ENCODE peak calls at places on chromosomes 4 and X, in seven cellular contexts. One of them, this sample, is unnamed.

GRCh38 chr4:55547461-55547770 is 707 bp upstream of the CLOCK start:
- DNase-seq in right lobe of liver: no peak
- DNase-seq in A549: no peak
- DNase-seq in ovary: no peak
- DNase-seq in upper lobe of left lung: peak; percentile 29
- DNase-seq in gastrocnemius medialis: peak; percentile 5
- DNase-seq in transverse colon: no peak
- DNase-seq in this sample: peak; percentile 26

GRCh38 chrX:7107968-7108480 is 39.5 kb upstream of the STS start:
- DNase-seq in right lobe of liver: peak; percentile 54
- DNase-seq in A549: no peak
- DNase-seq in ovary: no peak
- DNase-seq in upper lobe of left lung: no peak
- DNase-seq in gastrocnemius medialis: no peak
- DNase-seq in transverse colon: no peak
- DNase-seq in this sample: no peak

GRCh38 chrX:69919749-69920148 is 130.0 kb downstream of the AWAT2 start:
- DNase-seq in right lobe of liver: no peak
- DNase-seq in A549: no peak
- DNase-seq in ovary: no peak
- DNase-seq in upper lobe of left lung: no peak
- DNase-seq in gastrocnemius medialis: no peak
- DNase-seq in transverse colon: no peak
- DNase-seq in this sample: no peak

GRCh38 chrX:108139303-108139702 is 47.7 kb downstream of the ATG4A start:
- DNase-seq in right lobe of liver: no peak
- DNase-seq in A549: no peak
- DNase-seq in ovary: no peak
- DNase-seq in upper lobe of left lung: no peak
- DNase-seq in gastrocnemius medialis: no peak
- DNase-seq in transverse colon: no peak
- DNase-seq in this sample: no peak

GRCh38 chr4:108830509-108831244 is 67.8 kb upstream of the ETNPPL start:
- DNase-seq in right lobe of liver: no peak
- DNase-seq in A549: no peak
- DNase-seq in ovary: no peak
- DNase-seq in upper lobe of left lung: no peak
- DNase-seq in gastrocnemius medialis: peak; percentile 35
- DNase-seq in transverse colon: peak; percentile 39
- DNase-seq in this sample: peak; percentile 21

GRCh38 chr4:6198768-6199343 is 1.5 kb downstream of the JAKMIP1 start:
- DNase-seq in right lobe of liver: no peak
- DNase-seq in A549: peak; percentile 9
- DNase-seq in ovary: peak; percentile 40
- DNase-seq in upper lobe of left lung: peak; percentile 77
- DNase-seq in gastrocnemius medialis: no peak
- DNase-seq in transverse colon: no peak
- DNase-seq in this sample: no peak

GRCh38 chr4:48375651-48376291 is 34.4 kb downstream of the SLAIN2 start:
- DNase-seq in right lobe of liver: peak; percentile 53
- DNase-seq in A549: peak; percentile 72
- DNase-seq in ovary: no peak
- DNase-seq in upper lobe of left lung: no peak
- DNase-seq in gastrocnemius medialis: peak; percentile 5
- DNase-seq in transverse colon: peak; percentile 71
- DNase-seq in this sample: peak; percentile 55

GRCh38 chr4:74794341-74794801 is at the start of gene BTC:
- DNase-seq in right lobe of liver: peak; percentile 83
- DNase-seq in A549: peak; percentile 69
- DNase-seq in ovary: peak; percentile 21
- DNase-seq in upper lobe of left lung: peak; percentile 87
- DNase-seq in gastrocnemius medialis: no peak
- DNase-seq in transverse colon: peak; percentile 76
- DNase-seq in this sample: peak; percentile 18

GRCh38 chr4:6999172-7000086 is 43.7 kb upstream of the TADA2B start:
- DNase-seq in right lobe of liver: no peak
- DNase-seq in A549: peak; percentile 22
- DNase-seq in ovary: no peak
- DNase-seq in upper lobe of left lung: no peak
- DNase-seq in gastrocnemius medialis: no peak
- DNase-seq in transverse colon: no peak
- DNase-seq in this sample: no peak

GRCh38 chr4:5905714-5906113 is 12.8 kb upstream of the CRMP1 start:
- DNase-seq in right lobe of liver: no peak
- DNase-seq in A549: no peak
- DNase-seq in ovary: no peak
- DNase-seq in upper lobe of left lung: no peak
- DNase-seq in gastrocnemius medialis: no peak
- DNase-seq in transverse colon: no peak
- DNase-seq in this sample: no peak

GRCh38 chr4:79578613-79579012 is 170.6 kb upstream of the GK2 start:
- DNase-seq in right lobe of liver: no peak
- DNase-seq in A549: no peak
- DNase-seq in ovary: no peak
- DNase-seq in upper lobe of left lung: peak; percentile 2
- DNase-seq in gastrocnemius medialis: no peak
- DNase-seq in transverse colon: no peak
- DNase-seq in this sample: no peak

GRCh38 chr4:6668391-6668790 is 25.3 kb upstream of the S100P start:
- DNase-seq in right lobe of liver: no peak
- DNase-seq in A549: no peak
- DNase-seq in ovary: no peak
- DNase-seq in upper lobe of left lung: no peak
- DNase-seq in gastrocnemius medialis: no peak
- DNase-seq in transverse colon: no peak
- DNase-seq in this sample: no peak

GRCh38 chrX:154481195-154481594 is 2.1 kb upstream of the LAGE3 start:
- DNase-seq in right lobe of liver: no peak
- DNase-seq in A549: no peak
- DNase-seq in ovary: no peak
- DNase-seq in upper lobe of left lung: no peak
- DNase-seq in gastrocnemius medialis: no peak
- DNase-seq in transverse colon: no peak
- DNase-seq in this sample: peak; percentile 66

GRCh38 chrX:110037181-110037580 is 34.3 kb downstream of the TMEM164 start:
- DNase-seq in right lobe of liver: no peak
- DNase-seq in A549: peak; percentile 30
- DNase-seq in ovary: no peak
- DNase-seq in upper lobe of left lung: no peak
- DNase-seq in gastrocnemius medialis: no peak
- DNase-seq in transverse colon: no peak
- DNase-seq in this sample: peak; percentile 17

GRCh38 chrX:50442426-50443116 is 28.1 kb downstream of the DGKK start:
- DNase-seq in right lobe of liver: no peak
- DNase-seq in A549: no peak
- DNase-seq in ovary: no peak
- DNase-seq in upper lobe of left lung: no peak
- DNase-seq in gastrocnemius medialis: no peak
- DNase-seq in transverse colon: no peak
- DNase-seq in this sample: no peak

GRCh38 chrX:13702390-13702789 is 13.5 kb downstream of the RAB9A start:
- DNase-seq in right lobe of liver: no peak
- DNase-seq in A549: no peak
- DNase-seq in ovary: no peak
- DNase-seq in upper lobe of left lung: no peak
- DNase-seq in gastrocnemius medialis: no peak
- DNase-seq in transverse colon: no peak
- DNase-seq in this sample: no peak

GRCh38 chrX:71540801-71541545 is 8.1 kb downstream of the OGT start:
- DNase-seq in right lobe of liver: no peak
- DNase-seq in A549: no peak
- DNase-seq in ovary: no peak
- DNase-seq in upper lobe of left lung: no peak
- DNase-seq in gastrocnemius medialis: no peak
- DNase-seq in transverse colon: no peak
- DNase-seq in this sample: no peak

GRCh38 chr4:142354794-142355416 is 491.2 kb downstream of the INPP4B start:
- DNase-seq in right lobe of liver: no peak
- DNase-seq in A549: no peak
- DNase-seq in ovary: no peak
- DNase-seq in upper lobe of left lung: no peak
- DNase-seq in gastrocnemius medialis: no peak
- DNase-seq in transverse colon: no peak
- DNase-seq in this sample: no peak

GRCh38 chr4:37748546-37748945 is 62.4 kb upstream of the RELL1 start:
- DNase-seq in right lobe of liver: no peak
- DNase-seq in A549: no peak
- DNase-seq in ovary: no peak
- DNase-seq in upper lobe of left lung: no peak
- DNase-seq in gastrocnemius medialis: no peak
- DNase-seq in transverse colon: no peak
- DNase-seq in this sample: no peak

GRCh38 chrX:65999563-66000148 is 40.2 kb downstream of the VSIG4 start:
- DNase-seq in right lobe of liver: no peak
- DNase-seq in A549: no peak
- DNase-seq in ovary: no peak
- DNase-seq in upper lobe of left lung: no peak
- DNase-seq in gastrocnemius medialis: no peak
- DNase-seq in transverse colon: no peak
- DNase-seq in this sample: no peak

GRCh38 chrX:65999029-65999562 is 40.8 kb downstream of the VSIG4 start:
- DNase-seq in right lobe of liver: no peak
- DNase-seq in A549: no peak
- DNase-seq in ovary: no peak
- DNase-seq in upper lobe of left lung: no peak
- DNase-seq in gastrocnemius medialis: no peak
- DNase-seq in transverse colon: no peak
- DNase-seq in this sample: no peak

GRCh38 chrX:66000628-66001275 is 39.1 kb downstream of the VSIG4 start:
- DNase-seq in right lobe of liver: no peak
- DNase-seq in A549: no peak
- DNase-seq in ovary: no peak
- DNase-seq in upper lobe of left lung: no peak
- DNase-seq in gastrocnemius medialis: no peak
- DNase-seq in transverse colon: no peak
- DNase-seq in this sample: no peak

GRCh38 chrX:66000178-66000577 is 39.7 kb downstream of the VSIG4 start:
- DNase-seq in right lobe of liver: no peak
- DNase-seq in A549: no peak
- DNase-seq in ovary: no peak
- DNase-seq in upper lobe of left lung: no peak
- DNase-seq in gastrocnemius medialis: no peak
- DNase-seq in transverse colon: no peak
- DNase-seq in this sample: no peak

DNA sequence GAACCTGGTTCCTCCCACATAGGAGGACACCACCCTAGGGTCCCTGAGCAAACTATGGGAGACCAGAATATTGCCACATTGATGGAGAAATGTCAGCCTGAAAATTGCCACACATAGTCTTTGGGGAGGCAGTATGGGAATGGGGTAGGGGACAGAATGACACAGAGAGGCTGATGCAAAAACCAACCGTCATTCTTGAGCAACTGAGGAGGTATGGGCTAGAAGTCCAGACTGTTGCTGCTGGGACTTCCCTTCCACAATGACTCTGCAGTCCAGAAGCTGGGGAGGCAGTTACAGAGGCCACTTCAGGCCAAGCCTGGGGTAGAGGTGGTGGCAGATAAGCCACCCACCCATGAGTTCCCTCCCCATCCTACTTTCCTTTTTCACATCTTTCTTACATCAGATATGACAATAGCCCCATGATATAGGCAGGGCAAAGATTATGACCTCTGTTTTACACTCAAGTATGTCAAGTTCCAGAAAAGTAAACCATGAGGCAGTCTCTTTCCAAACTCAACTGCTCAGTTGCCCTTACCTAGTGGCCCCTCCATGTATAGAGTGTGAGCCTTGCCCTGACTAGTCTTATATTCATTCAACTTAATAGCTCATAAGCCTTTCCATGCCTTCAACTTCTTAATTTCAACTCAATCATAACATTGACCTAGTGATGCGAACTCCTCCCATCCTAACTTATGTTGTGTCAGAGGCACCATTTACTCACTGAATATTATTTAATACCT is 41.7 kb downstream of the VSIG4 start:
- DNase-seq in right lobe of liver: no peak
- DNase-seq in A549: no peak
- DNase-seq in ovary: no peak
- DNase-seq in upper lobe of left lung: no peak
- DNase-seq in gastrocnemius medialis: no peak
- DNase-seq in transverse colon: no peak
- DNase-seq in this sample: no peak
- TF ChIP-seq POLR2A in right lobe of liver: no peak
- TF ChIP-seq POLR2A in A549: no peak
- TF ChIP-seq POLR2A in ovary: no peak
- TF ChIP-seq POLR2A in upper lobe of left lung: no peak
- TF ChIP-seq POLR2A in gastrocnemius medialis: no peak
- TF ChIP-seq POLR2A in transverse colon: no peak
- TF ChIP-seq POLR2A in this sample: no peak

DNA sequence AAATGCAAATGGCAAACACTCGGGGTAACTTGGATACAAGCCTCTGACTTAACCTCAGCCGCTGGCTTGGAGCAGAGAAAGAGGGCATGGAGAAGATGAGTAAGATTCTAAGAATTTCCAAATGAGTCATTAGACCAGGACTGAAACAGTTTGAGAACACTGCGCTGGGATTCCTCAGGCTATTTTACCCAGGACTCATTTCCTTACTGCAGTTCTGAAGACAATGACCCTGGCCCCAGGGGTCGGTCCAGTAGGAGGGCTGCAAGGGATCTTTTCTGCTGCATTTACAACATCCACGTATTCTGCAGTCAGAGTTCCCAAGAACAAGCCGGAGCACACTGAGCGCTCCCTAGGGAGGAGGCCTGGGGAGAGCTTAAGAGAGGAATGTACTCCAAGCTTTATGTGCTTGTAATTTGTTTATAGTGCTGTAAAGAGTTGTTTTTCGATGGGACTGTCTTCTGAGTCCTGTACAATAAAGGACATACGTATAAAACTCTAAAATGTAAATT is 27.3 kb upstream of the SORBS2 start:
- DNase-seq in right lobe of liver: no peak
- DNase-seq in A549: peak; percentile 77
- DNase-seq in ovary: peak; percentile 47
- DNase-seq in upper lobe of left lung: no peak
- DNase-seq in gastrocnemius medialis: peak; percentile 7
- DNase-seq in transverse colon: peak; percentile 57
- DNase-seq in this sample: peak; percentile 87
- H3K4me1 ChIP-seq in right lobe of liver: peaks cover 18% of the 10 kb centered on the region
- H3K4me1 ChIP-seq in A549: peaks cover 30% of the 10 kb centered on the region
- H3K4me1 ChIP-seq in ovary: peaks cover 9% of the 10 kb centered on the region
- H3K4me1 ChIP-seq in upper lobe of left lung: peaks cover 5% of the 10 kb centered on the region
- H3K4me1 ChIP-seq in gastrocnemius medialis: peaks cover 20% of the 10 kb centered on the region
- H3K4me1 ChIP-seq in transverse colon: peaks cover 21% of the 10 kb centered on the region
- H3K4me1 ChIP-seq in this sample: peaks cover 15% of the 10 kb centered on the region

GRCh38 chr4:163161536-163162205 is 5.0 kb downstream of the NAF1 start:
- DNase-seq in right lobe of liver: no peak
- DNase-seq in A549: no peak
- DNase-seq in ovary: no peak
- DNase-seq in upper lobe of left lung: no peak
- DNase-seq in gastrocnemius medialis: no peak
- DNase-seq in transverse colon: no peak
- DNase-seq in this sample: no peak
- TF ChIP-seq POLR2A in right lobe of liver: no peak
- TF ChIP-seq POLR2A in A549: no peak
- TF ChIP-seq POLR2A in ovary: no peak
- TF ChIP-seq POLR2A in upper lobe of left lung: no peak
- TF ChIP-seq POLR2A in gastrocnemius medialis: no peak
- TF ChIP-seq POLR2A in transverse colon: no peak
- TF ChIP-seq POLR2A in this sample: no peak

DNA sequence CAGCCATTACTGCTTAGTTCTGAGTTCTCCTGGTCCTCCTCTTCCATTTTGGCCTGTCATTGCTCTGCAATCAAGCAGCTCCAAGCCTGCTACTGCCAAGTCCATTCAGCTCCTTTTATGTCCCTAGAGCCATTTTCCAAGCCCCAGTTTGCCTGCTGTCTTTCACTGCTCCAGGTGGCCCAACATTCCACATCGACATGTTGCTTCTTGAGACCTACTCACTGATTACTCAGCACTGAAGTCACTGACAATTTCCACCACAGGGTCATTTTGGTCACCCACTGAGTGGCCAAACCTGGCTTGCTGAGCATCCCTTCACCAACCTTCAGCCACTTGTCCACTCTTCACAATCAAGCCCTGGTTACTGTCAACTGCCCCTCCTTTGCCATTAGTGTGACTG is 27.2 kb downstream of the LRIT3 start:
- DNase-seq in right lobe of liver: no peak
- DNase-seq in A549: no peak
- DNase-seq in ovary: no peak
- DNase-seq in upper lobe of left lung: no peak
- DNase-seq in gastrocnemius medialis: no peak
- DNase-seq in transverse colon: no peak
- DNase-seq in this sample: no peak
- H3K4me1 ChIP-seq in right lobe of liver: peaks cover 7% of the 10 kb centered on the region
- H3K4me1 ChIP-seq in A549: no peaks in the 10 kb centered on the region
- H3K4me1 ChIP-seq in ovary: no peaks in the 10 kb centered on the region
- H3K4me1 ChIP-seq in upper lobe of left lung: no peaks in the 10 kb centered on the region
- H3K4me1 ChIP-seq in gastrocnemius medialis: peaks cover 26% of the 10 kb centered on the region
- H3K4me1 ChIP-seq in transverse colon: no peaks in the 10 kb centered on the region
- H3K4me1 ChIP-seq in this sample: no peaks in the 10 kb centered on the region

This sample was measured in adrenal gland.